ENCODE peak calls at places on chromosomes 2 and 18, in five cellular contexts. R is left ventricle myocardium inferior, K is GM23338, P is MM.1S, B is hepatocyte. Z is an unnamed sample. For H3K4me1, the result is how much of the 10 kb centered on the place peaks cover.

GRCh38 chr2:143808166-143808565 is 678.9 kb downstream of the ARHGAP15 start:
- DNase-seq in R (no peak), K (no peak), P (no peak), B (no peak), Z (no peak)

GRCh38 chr2:37894601-37895000 is 30.5 kb upstream of the RMDN2 start:
- DNase-seq in R (no peak), K (no peak), P (no peak), B (no peak), Z (no peak)

GRCh38 chr2:226048625-226049024 is 649.1 kb downstream of the NYAP2 start:
- DNase-seq in B (peak), R (no peak), K (peak), P (no peak), Z (peak)

GRCh38 chr2:231890896-231891513 is 35.2 kb downstream of the NPPC start:
- DNase-seq in R (no peak), B (no peak), P (no peak), K (no peak), Z (no peak)

GRCh38 chr2:180071797-180072196 is 64.7 kb upstream of the CWC22 start:
- DNase-seq in P (no peak), R (no peak), B (no peak), K (peak), Z (no peak)

GRCh38 chr2:46297546-46298271 is 502 bp downstream of the EPAS1 start:
- DNase-seq in B (peak), P (peak), R (peak), K (peak), Z (no peak)

GRCh38 chr2:134590679-134591078 is 128.1 kb downstream of the TMEM163 start:
- DNase-seq in B (no peak), K (no peak), R (no peak), P (no peak), Z (no peak)

GRCh38 chr2:96868555-96869280 is 1.2 kb downstream of the SEMA4C start:
- DNase-seq in R (peak), B (peak), K (peak), P (peak), Z (peak)

GRCh38 chr2:226850024-226850423 is 14.2 kb downstream of the RHBDD1 start:
- DNase-seq in P (no peak), R (no peak), K (no peak), B (no peak), Z (no peak)

GRCh38 chr2:73266061-73266891 is 18.0 kb downstream of the FBXO41 start:
- DNase-seq in B (no peak), P (no peak), R (no peak), K (no peak), Z (peak)

GRCh38 chr2:9311488-9311887 is 104.9 kb downstream of the ASAP2 start:
- DNase-seq in P (no peak), B (no peak), K (no peak), R (peak), Z (peak)

GRCh38 chr2:45932278-45932975 is 281.0 kb downstream of the PRKCE start:
- DNase-seq in R (no peak), P (no peak), K (no peak), B (no peak), Z (peak)

GRCh38 chr2:71669628-71670429 is 216.5 kb downstream of the DYSF start:
- DNase-seq in P (no peak), B (no peak), K (no peak), R (no peak), Z (no peak)

GRCh38 chr2:60510713-60511112 is 42.7 kb downstream of the BCL11A start:
- DNase-seq in R (no peak), P (no peak), K (peak), B (no peak), Z (no peak)

GRCh38 chr18:46324556-46324955 is 220.4 kb downstream of the HAUS1 start:
- DNase-seq in K (peak), P (no peak), R (no peak), B (peak), Z (no peak)

GRCh38 chr2:197708331-197708730 is 3.2 kb downstream of the MARS2 start:
- DNase-seq in R (no peak), K (no peak), B (peak), P (no peak), Z (no peak)

GRCh38 chr2:236572482-236572881 is 2.9 kb downstream of the ACKR3 start:
- DNase-seq in B (no peak), P (no peak), R (peak), K (peak), Z (peak)

GRCh38 chr2:179592167-179592936 is 269.1 kb downstream of the ZNF385B start:
- DNase-seq in P (no peak), B (no peak), R (no peak), K (no peak), Z (no peak)

GRCh38 chr2:207831569-207832248 is 62.0 kb upstream of the FZD5 start:
- DNase-seq in B (no peak), K (no peak), R (no peak), P (no peak), Z (no peak)

GRCh38 chr2:234492687-234493086 is 4.2 kb downstream of the ARL4C start:
- DNase-seq in B (no peak), R (no peak), P (no peak), K (no peak), Z (no peak)

GRCh38 chr2:136056077-136056688 is 61.8 kb downstream of the CXCR4 start:
- DNase-seq in B (no peak), P (no peak), K (no peak), R (no peak), Z (no peak)

GRCh38 chr18:37242091-37242490 is 323.5 kb downstream of the CELF4 start:
- DNase-seq in P (no peak), B (no peak), K (no peak), R (no peak), Z (no peak)

GRCh38 chr18:32439802-32440201 is 30.9 kb downstream of the GAREM1 start:
- DNase-seq in K (peak), P (no peak), B (no peak), R (no peak), Z (no peak)

GRCh38 chr2:47226124-47227040 is 71.3 kb upstream of the STPG4 start:
- DNase-seq in R (no peak), B (peak), K (no peak), P (no peak), Z (no peak)

GRCh38 chr18:77002496-77002895 is 130.1 kb downstream of the MBP start:
- DNase-seq in R (no peak), B (no peak), K (no peak), P (no peak), Z (no peak)

GRCh38 chr18:76999077-76999476 is 133.5 kb downstream of the MBP start:
- DNase-seq in B (no peak), K (no peak), P (no peak), R (no peak), Z (no peak)

GRCh38 chr18:77001979-77002378 is 130.6 kb downstream of the MBP start:
- DNase-seq in K (no peak), B (no peak), R (no peak), P (no peak), Z (no peak)

GRCh38 chr18:77001041-77001440 is 131.5 kb downstream of the MBP start:
- DNase-seq in P (no peak), K (no peak), R (no peak), B (no peak), Z (no peak)

GRCh38 chr18:77000527-77000926 is 132.1 kb downstream of the MBP start:
- DNase-seq in B (peak), K (peak), P (peak), R (peak), Z (peak)
- H3K4me3 ChIP-seq in B (no peak), K (no peak), P (no peak), R (peak), Z (no peak)

DNA sequence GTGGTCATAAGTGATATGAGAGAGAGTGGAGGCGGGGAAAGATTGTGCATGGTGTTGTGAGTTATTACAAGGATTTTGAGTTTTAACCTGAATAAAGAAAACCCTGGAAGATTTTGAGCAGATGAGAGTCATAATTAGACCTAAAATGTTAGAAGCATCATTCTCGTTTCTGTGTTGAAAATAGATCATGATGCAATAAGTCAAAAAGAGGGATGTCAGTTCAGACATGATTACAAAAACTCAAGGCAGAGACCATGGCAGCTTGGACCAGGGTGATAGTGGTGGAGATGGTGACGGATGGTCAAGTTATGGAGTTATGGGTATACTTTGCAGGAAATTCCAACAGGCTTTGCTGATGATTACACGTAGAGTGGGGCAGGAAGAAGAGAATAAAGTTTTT is 267.2 kb downstream of the CDH20 start:
- DNase-seq in K (no peak), R (no peak), P (no peak), B (no peak), Z (no peak)
- H3K4me1 ChIP-seq in K (under half), R (under half), P (under half), B (under half), Z (under half)

GRCh38 chr2:238169708-238170251 is 11.0 kb downstream of the ERFE start:
- DNase-seq in P (no peak), R (no peak), B (peak), K (no peak), Z (no peak)
- H3K27ac ChIP-seq in P (no peak), R (peak), B (peak), K (no peak), Z (no peak)

DNA sequence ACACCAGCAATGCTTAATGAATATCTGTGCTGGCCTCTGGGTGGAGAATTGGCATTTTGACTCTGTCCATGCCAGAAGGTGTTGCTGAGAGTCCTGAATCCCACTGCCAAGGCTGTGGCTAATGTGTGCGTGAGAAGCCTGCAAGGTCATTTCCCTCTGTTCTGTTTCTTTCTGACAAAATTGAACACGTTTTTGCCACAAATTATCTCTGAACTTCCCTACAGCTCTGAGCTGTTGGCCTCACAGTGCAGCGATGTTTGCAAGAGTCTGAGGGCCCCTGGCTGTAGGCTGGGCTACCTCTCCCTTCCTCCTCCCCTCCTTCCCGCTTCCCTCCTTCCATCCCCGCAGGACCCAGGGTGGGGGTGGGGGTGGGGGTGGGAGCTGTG is 154.1 kb upstream of the HS6ST1 start:
- DNase-seq in B (no peak), K (no peak), P (no peak), R (no peak), Z (no peak)
- H3K4me3 ChIP-seq in B (no peak), K (no peak), P (no peak), R (peak), Z (no peak)

GRCh38 chr2:105796131-105796638 is 51.5 kb downstream of the NCK2 start:
- DNase-seq in R (no peak), P (peak), B (no peak), K (no peak), Z (no peak)

GRCh38 chr2:105800036-105800755 is 55.5 kb downstream of the NCK2 start:
- DNase-seq in B (peak), K (no peak), P (no peak), R (no peak), Z (no peak)

GRCh38 chr2:105796791-105797190 is 52.1 kb downstream of the NCK2 start:
- DNase-seq in K (no peak), P (no peak), R (no peak), B (no peak), Z (no peak)

GRCh38 chr2:105797298-105797819 is 52.6 kb downstream of the NCK2 start:
- DNase-seq in P (peak), K (no peak), R (no peak), B (no peak), Z (no peak)

DNA sequence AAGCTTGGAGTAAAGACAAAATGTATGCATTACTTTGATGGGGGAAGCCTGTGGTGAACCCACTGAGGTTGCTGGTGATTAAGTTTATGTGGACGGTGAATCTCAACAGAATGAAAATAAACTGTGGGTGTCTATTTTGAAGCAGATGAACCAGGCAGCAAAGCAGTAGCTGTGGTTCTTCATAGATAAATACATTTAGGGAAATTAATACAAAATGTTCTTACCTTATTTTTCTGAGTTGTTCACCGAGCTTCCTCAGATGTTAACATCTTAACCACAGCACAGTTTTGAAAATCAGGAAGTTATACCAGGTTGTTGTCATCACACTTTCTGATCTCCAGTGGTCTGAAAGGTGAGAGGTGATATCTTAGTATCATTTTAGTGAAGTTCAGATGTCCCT is 53.9 kb downstream of the NCK2 start:
- DNase-seq in R (no peak), K (no peak), P (peak), B (no peak), Z (no peak)
- H3K4me1 ChIP-seq in R (half or more), K (under half), P (half or more), B (half or more), Z (under half)